ENCODE peak calls at places on chromosome 3, in five cellular contexts. O, R, F, N and K are unnamed samples.

GRCh38 chr3:11386413-11387155 is 114.4 kb downstream of the ATG7 start:
- DNase-seq in O (peak), F (peak), R (no peak), N (peak), K (no peak)

GRCh38 chr3:37765591-37766219 is 96.0 kb upstream of the CTDSPL start:
- DNase-seq in F (peak), R (no peak), N (peak), O (peak), K (no peak)

GRCh38 chr3:66629431-66630368 is 128.9 kb upstream of the LRIG1 start:
- DNase-seq in R (no peak), N (no peak), O (no peak), F (no peak), K (no peak)

GRCh38 chr3:161409069-161409468 is 37.8 kb upstream of the SPTSSB start:
- DNase-seq in R (peak), N (no peak), F (peak), O (peak), K (peak)

GRCh38 chr3:141797819-141798405 is 34.7 kb downstream of the GRK7 start:
- DNase-seq in O (no peak), N (no peak), F (no peak), R (peak), K (no peak)

GRCh38 chr3:129224984-129225393 is 24.4 kb upstream of the COPG1 start:
- DNase-seq in R (no peak), O (peak), N (peak), F (peak), K (peak)

GRCh38 chr3:24495334-24495994 is 814 bp upstream of the THRB start:
- DNase-seq in O (no peak), R (no peak), F (no peak), N (peak), K (no peak)

GRCh38 chr3:146581877-146582508 is 23.2 kb downstream of the PLSCR5 start:
- DNase-seq in F (peak), N (no peak), O (peak), R (no peak), K (no peak)

GRCh38 chr3:39819517-39820298 is 10.3 kb downstream of the MYRIP start:
- DNase-seq in F (no peak), N (no peak), O (no peak), R (no peak), K (no peak)

GRCh38 chr3:56254261-56254660 is 214.0 kb downstream of the ERC2 start:
- DNase-seq in F (no peak), N (no peak), O (no peak), R (no peak), K (no peak)

GRCh38 chr3:11734-12133 is 184.8 kb upstream of the CHL1 start:
- DNase-seq in R (no peak), F (peak), O (no peak), N (no peak), K (no peak)

GRCh38 chr3:8143186-8143585 is 358.4 kb upstream of the LMCD1 start:
- DNase-seq in N (no peak), O (no peak), R (no peak), F (no peak), K (no peak)

GRCh38 chr3:60025071-60026055 is 975.5 kb upstream of the CFAP20DC start:
- DNase-seq in O (no peak), N (no peak), R (no peak), F (peak), K (no peak)

GRCh38 chr3:23685484-23686258 is 120.1 kb upstream of the UBE2E1 start:
- DNase-seq in O (peak), F (peak), N (peak), R (no peak), K (peak)

GRCh38 chr3:3053974-3054373 is 56.2 kb downstream of the IL5RA start:
- DNase-seq in R (no peak), O (peak), F (no peak), N (no peak), K (no peak)

GRCh38 chr3:108333951-108334350 is 37.6 kb downstream of the HHLA2 start:
- DNase-seq in F (no peak), N (no peak), R (no peak), O (no peak), K (no peak)

GRCh38 chr3:23165571-23165970 is 37.6 kb upstream of the UBE2E2 start:
- DNase-seq in R (no peak), O (no peak), F (no peak), N (no peak), K (no peak)

GRCh38 chr3:14123308-14124222 is 1.1 kb downstream of the CHCHD4 start:
- DNase-seq in F (no peak), O (no peak), N (no peak), R (no peak), K (no peak)

GRCh38 chr3:16866447-16867025 is 18.2 kb upstream of the PLCL2 start:
- DNase-seq in F (peak), N (no peak), R (no peak), O (peak), K (peak)

GRCh38 chr3:198030125-198030524 is 70.1 kb downstream of the LMLN start:
- DNase-seq in R (no peak), F (no peak), N (no peak), O (no peak), K (no peak)

GRCh38 chr3:98964784-98965183 is 63.3 kb upstream of the DCBLD2 start:
- DNase-seq in F (no peak), O (no peak), N (no peak), R (no peak), K (no peak)

GRCh38 chr3:132342183-132342582 is 25.0 kb downstream of the ACP3 start:
- DNase-seq in F (no peak), N (no peak), O (peak), R (no peak), K (no peak)

GRCh38 chr3:13935494-13936094 is 55.7 kb upstream of the WNT7A start:
- DNase-seq in F (no peak), N (no peak), R (no peak), O (no peak), K (no peak)

GRCh38 chr3:195859061-195859845 is 47.5 kb upstream of the MUC4 start:
- DNase-seq in R (peak), O (peak), N (peak), F (peak), K (peak)

GRCh38 chr3:122366379-122366749 is 16.7 kb downstream of the MIX23 start:
- DNase-seq in R (no peak), O (no peak), N (no peak), F (no peak), K (no peak)

GRCh38 chr3:151166161-151166560 is 36.9 kb downstream of the GPR171 start:
- DNase-seq in O (no peak), F (no peak), R (no peak), N (no peak), K (no peak)

GRCh38 chr3:10185804-10186762 is 21.4 kb downstream of the IRAK2 start:
- DNase-seq in O (peak), N (no peak), R (no peak), F (peak), K (no peak)

GRCh38 chr3:76044601-76045600 is 259.6 kb upstream of the ZNF717 start:
- DNase-seq in O (peak), F (peak), R (no peak), N (no peak), K (no peak)

GRCh38 chr3:189512039-189512438 is 119.2 kb upstream of the TP63 start:
- DNase-seq in R (peak), F (no peak), O (no peak), N (no peak), K (no peak)

GRCh38 chr3:43870110-43870509 is 179.4 kb downstream of the ABHD5 start:
- DNase-seq in R (no peak), N (no peak), O (peak), F (peak), K (peak)

DNA sequence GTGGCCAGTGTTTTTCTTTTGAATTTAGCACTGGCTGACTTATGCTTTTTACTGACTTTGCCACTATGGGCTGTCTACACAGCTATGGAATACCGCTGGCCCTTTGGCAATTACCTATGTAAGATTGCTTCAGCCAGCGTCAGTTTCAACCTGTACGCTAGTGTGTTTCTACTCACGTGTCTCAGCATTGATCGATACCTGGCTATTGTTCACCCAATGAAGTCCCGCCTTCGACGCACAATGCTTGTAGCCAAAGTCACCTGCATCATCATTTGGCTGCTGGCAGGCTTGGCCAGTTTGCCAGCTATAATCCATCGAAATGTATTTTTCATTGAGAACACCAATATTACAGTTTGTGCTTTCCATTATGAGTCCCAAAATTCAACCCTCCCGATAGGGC is 43.5 kb downstream of the AGTR1 start:
- DNase-seq in O (no peak), R (no peak), F (no peak), N (no peak), K (no peak)
- TF ChIP-seq CTCF in O (no peak), R (no peak), F (no peak), N (no peak), K (no peak)

DNA sequence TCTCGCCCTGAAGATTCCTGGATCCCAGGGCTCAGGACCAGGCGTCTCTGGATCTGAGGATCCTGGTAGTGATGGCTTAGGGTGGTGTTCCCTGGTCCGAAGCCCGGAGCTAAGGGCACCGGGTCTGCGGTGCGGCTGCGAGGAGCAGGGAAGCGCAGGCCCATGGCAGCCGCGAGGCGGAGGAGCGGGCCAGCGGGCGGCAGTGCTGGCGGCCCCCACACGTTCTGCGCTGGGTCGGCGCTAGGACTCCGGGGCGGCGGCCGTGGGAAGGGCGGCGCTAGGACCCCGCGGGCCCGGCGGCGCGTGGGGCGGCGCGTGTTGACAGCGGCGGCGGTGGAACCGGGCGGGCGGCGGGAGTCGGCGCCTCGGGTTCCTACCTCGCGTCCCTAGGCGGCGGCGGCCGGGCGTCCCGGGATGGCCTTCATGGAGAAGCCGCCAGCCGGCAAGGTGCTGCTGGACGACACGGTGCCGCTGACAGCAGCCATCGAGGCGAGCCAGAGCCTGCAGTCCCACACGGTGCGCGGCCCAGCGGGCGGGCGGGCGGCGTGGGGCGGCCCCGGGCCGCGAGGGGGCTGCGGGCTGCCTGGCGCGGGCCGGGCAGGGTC is at the start of gene PXK:
- DNase-seq in O (peak), N (peak), R (peak), F (peak), K (peak)
- TF ChIP-seq CTCF in O (no peak), N (no peak), R (no peak), F (no peak), K (peak)

DNA sequence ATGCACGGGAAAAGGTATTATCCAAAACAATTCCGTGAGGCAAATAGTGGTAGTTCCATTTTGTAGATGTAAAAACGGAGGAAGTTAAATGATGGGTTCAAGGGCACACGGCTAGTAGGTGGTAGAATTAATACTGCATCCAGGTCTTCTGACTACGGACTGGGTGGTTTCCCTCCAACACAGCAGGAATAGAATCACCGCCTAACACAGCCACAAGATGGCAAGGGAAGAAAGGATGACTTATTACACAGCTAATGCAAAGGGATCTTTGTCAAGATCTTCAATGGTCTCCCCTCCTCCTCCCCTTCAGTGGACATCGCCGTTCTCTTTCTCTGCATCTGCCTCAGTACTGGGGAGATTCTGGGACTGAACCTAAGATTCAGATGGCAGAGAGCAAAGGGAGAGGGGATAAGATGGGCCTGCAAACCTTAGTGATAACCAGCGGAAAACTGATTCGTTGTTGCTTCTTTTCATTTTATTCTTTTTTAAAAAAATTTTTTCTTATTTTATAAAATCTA is 574 bp upstream of the TOPBP1 start:
- DNase-seq in N (no peak), R (peak), O (peak), F (peak), K (peak)
- TF ChIP-seq CTCF in N (no peak), R (no peak), O (peak), F (peak), K (no peak)

DNA sequence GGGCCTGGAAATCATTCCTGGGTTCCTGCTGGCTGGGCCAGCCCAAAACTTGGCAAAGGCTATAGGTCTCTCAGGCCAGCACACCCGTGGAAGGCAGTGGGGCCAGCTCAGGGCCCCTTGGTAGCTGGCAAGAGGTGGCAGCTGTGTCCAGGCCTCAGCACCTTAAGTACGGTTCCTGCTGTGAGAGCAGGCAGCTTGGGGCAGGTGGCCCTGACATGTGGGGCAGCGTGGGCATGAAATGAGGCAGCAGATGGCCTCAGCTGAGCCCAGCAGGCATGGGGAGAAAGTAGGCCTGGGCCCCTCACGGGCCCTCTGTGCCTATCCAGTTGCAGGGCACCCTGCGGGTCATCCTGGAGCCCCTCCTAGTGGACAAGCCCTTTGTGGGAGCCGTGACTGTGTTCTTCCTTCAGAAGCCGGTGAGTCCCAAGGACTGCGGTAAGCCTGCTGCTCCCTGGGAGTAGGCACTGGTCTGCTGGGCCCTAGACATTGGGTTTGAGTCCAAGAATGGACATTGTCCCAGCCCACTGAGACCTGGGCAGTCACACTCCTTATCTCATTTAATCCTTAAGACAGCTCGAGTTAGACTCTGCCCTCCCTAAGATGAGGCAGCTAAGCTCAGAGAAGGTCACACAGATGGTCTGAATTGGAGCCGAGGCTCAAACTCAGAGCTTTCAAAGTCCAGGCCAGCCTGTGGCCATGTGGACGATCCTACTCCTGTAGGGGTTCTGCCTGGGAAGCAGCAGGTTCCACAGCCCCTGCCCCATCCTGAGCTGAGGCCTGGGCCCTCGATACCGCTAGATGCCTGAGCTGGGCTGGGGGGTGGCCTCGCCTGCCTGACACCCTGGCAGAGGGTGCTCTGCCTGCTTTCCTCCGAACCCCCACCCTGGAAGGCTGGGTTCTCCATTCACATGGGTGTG is 25.5 kb downstream of the ESYT3 start:
- DNase-seq in O (no peak), R (no peak), N (no peak), F (no peak), K (no peak)
- TF ChIP-seq CTCF in O (no peak), R (no peak), N (no peak), F (peak), K (no peak)

GRCh38 chr3:143847787-143848631 is at the start of gene SLC9A9:
- DNase-seq in N (no peak), O (peak), F (peak), R (peak), K (peak)

GRCh38 chr3:143850877-143851276 is 2.6 kb upstream of the SLC9A9 start:
- DNase-seq in N (no peak), F (no peak), O (no peak), R (no peak), K (no peak)

GRCh38 chr3:143848707-143849106 is 439 bp upstream of the SLC9A9 start:
- DNase-seq in N (no peak), F (no peak), O (no peak), R (peak), K (no peak)

GRCh38 chr3:143849854-143850549 is 1.7 kb upstream of the SLC9A9 start:
- DNase-seq in O (peak), R (no peak), N (no peak), F (peak), K (peak)

GRCh38 chr3:143851331-143852017 is 3.2 kb upstream of the SLC9A9 start:
- DNase-seq in N (no peak), F (no peak), O (no peak), R (no peak), K (no peak)
- TF ChIP-seq CTCF in N (no peak), F (no peak), O (no peak), R (no peak), K (no peak)

GRCh38 chr3:194308635-194309213 is 42.4 kb downstream of the CPN2 start:
- DNase-seq in N (peak), F (no peak), O (no peak), R (no peak), K (no peak)
- TF ChIP-seq CTCF in N (no peak), F (no peak), O (no peak), R (no peak), K (no peak)

GRCh38 chr3:154779571-154779970 is 300.5 kb upstream of the MME start:
- DNase-seq in O (peak), F (peak), R (no peak), N (no peak), K (no peak)

GRCh38 chr3:154783053-154784037 is 296.8 kb upstream of the MME start:
- DNase-seq in O (no peak), N (no peak), F (no peak), R (no peak), K (no peak)

GRCh38 chr3:154780263-154780662 is 299.9 kb upstream of the MME start:
- DNase-seq in R (no peak), N (no peak), F (no peak), O (no peak), K (no peak)

GRCh38 chr3:154782151-154782550 is 298.0 kb upstream of the MME start:
- DNase-seq in R (no peak), O (no peak), F (no peak), N (no peak), K (no peak)

DNA sequence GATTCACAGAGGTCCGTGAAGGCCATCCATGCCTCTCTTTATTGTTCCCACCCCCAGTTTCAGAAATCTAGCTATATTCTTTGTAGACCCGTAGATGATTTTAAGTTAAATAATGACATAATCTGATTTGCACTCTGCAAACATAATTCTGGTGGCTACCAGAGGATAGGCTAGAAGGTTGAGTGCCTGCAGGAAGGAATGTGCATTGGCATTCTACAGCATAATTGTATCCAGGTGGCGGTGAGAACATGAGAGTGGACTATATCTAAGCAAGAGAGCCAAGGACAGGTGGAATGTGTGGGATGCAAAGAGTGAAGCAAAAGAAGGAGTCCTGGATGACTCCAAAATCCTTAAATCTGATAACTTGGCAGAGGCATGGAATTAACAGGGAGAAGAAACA is 298.5 kb upstream of the MME start:
- DNase-seq in R (no peak), F (no peak), O (no peak), N (no peak), K (no peak)
- TF ChIP-seq CTCF in R (no peak), F (peak), O (peak), N (no peak), K (no peak)

DNA sequence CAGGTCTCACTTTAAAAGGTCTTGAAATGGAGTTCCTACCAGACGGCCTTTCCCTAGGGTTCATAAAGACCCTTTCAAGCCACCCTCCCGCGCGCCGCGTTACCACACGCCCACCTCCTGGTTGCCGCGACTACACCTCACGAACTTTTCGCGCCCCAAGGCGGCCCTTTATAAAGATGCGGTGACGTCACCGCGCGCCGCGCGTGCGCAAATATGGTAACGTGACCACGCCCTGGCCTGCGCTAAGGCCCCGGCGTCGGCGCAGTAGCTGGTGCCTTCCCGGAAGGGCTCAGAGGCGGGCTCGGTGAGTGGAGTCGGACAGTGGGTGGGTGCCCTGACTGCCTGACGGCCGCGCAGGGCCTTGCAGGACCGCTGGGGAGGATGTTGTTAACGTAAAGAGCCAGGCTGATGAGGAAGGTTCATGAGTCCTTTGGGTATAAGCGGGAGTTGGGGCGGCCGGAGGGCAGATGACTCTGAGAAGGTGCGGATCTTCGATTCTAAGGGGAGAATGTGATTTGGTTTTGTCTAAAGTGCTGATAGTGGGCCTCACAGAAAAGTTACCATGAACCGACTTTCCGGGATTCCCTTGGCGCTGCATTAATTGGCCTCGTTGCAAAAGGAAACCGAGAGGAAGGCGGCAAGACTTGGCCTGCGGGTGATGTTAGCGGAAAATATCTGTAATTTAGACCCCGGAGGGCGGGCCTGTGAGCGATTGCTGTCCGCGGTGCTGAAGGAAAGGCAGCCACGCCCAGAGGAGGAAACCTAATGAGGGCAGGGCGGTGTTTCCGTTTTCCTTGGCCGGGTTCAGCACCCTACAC is 54.4 kb downstream of the FEZF2 start:
- DNase-seq in F (peak), R (peak), N (peak), O (peak), K (peak)
- TF ChIP-seq CTCF in F (no peak), R (no peak), N (no peak), O (no peak), K (no peak)